ENCODE peak calls at places on chromosomes 7 and 10, in eight cellular contexts. One of them, this sample, is unnamed. For H3K4me1, the result is how much of the 10 kb centered on the place peaks cover.

GRCh38 chr7:80488406-80488805 is 23.5 kb downstream of the GNAT3 start:
- DNase-seq in ovary: no peak
- DNase-seq in tibial artery: no peak
- DNase-seq in suprapubic skin: no peak
- DNase-seq in Peyer's patch: no peak
- DNase-seq in cardiac muscle cell: no peak
- DNase-seq in adrenal gland: no peak
- DNase-seq in stomach: no peak
- DNase-seq in this sample: no peak

GRCh38 chr10:127344346-127344745 is 148.0 kb upstream of the INSYN2A start:
- DNase-seq in ovary: no peak
- DNase-seq in tibial artery: no peak
- DNase-seq in suprapubic skin: no peak
- DNase-seq in Peyer's patch: no peak
- DNase-seq in cardiac muscle cell: no peak
- DNase-seq in adrenal gland: no peak
- DNase-seq in stomach: no peak
- DNase-seq in this sample: no peak

GRCh38 chr7:1804310-1804709 is 134.2 kb downstream of the ELFN1 start:
- DNase-seq in ovary: peak
- DNase-seq in tibial artery: no peak
- DNase-seq in suprapubic skin: peak
- DNase-seq in Peyer's patch: no peak
- DNase-seq in cardiac muscle cell: no peak
- DNase-seq in adrenal gland: no peak
- DNase-seq in stomach: peak
- DNase-seq in this sample: no peak

GRCh38 chr10:93992400-93993030 is 1.2 kb upstream of the PLCE1 start:
- DNase-seq in ovary: no peak
- DNase-seq in tibial artery: no peak
- DNase-seq in suprapubic skin: no peak
- DNase-seq in Peyer's patch: no peak
- DNase-seq in cardiac muscle cell: no peak
- DNase-seq in adrenal gland: no peak
- DNase-seq in stomach: no peak
- DNase-seq in this sample: no peak

GRCh38 chr10:14588084-14588937 is 186.4 kb downstream of the FAM107B start:
- DNase-seq in ovary: no peak
- DNase-seq in tibial artery: no peak
- DNase-seq in suprapubic skin: no peak
- DNase-seq in Peyer's patch: no peak
- DNase-seq in cardiac muscle cell: no peak
- DNase-seq in adrenal gland: no peak
- DNase-seq in stomach: no peak
- DNase-seq in this sample: no peak

GRCh38 chr7:84701524-84702306 is 485.1 kb downstream of the SEMA3D start:
- DNase-seq in ovary: no peak
- DNase-seq in tibial artery: no peak
- DNase-seq in suprapubic skin: no peak
- DNase-seq in Peyer's patch: peak
- DNase-seq in cardiac muscle cell: no peak
- DNase-seq in adrenal gland: no peak
- DNase-seq in stomach: peak
- DNase-seq in this sample: no peak

GRCh38 chr10:114392112-114392835 is 12.0 kb downstream of the AFAP1L2 start:
- DNase-seq in ovary: no peak
- DNase-seq in tibial artery: no peak
- DNase-seq in suprapubic skin: no peak
- DNase-seq in Peyer's patch: no peak
- DNase-seq in cardiac muscle cell: no peak
- DNase-seq in adrenal gland: no peak
- DNase-seq in stomach: no peak
- DNase-seq in this sample: no peak

GRCh38 chr10:116809528-116810500 is 39.5 kb upstream of the ENO4 start:
- DNase-seq in ovary: no peak
- DNase-seq in tibial artery: no peak
- DNase-seq in suprapubic skin: no peak
- DNase-seq in Peyer's patch: no peak
- DNase-seq in cardiac muscle cell: peak
- DNase-seq in adrenal gland: no peak
- DNase-seq in stomach: peak
- DNase-seq in this sample: peak

GRCh38 chr10:71827828-71828227 is 23.2 kb downstream of the PSAP start:
- DNase-seq in ovary: no peak
- DNase-seq in tibial artery: no peak
- DNase-seq in suprapubic skin: no peak
- DNase-seq in Peyer's patch: no peak
- DNase-seq in cardiac muscle cell: no peak
- DNase-seq in adrenal gland: no peak
- DNase-seq in stomach: no peak
- DNase-seq in this sample: no peak

GRCh38 chr7:91784469-91784868 is 96.0 kb downstream of the MTERF1 start:
- DNase-seq in ovary: no peak
- DNase-seq in tibial artery: no peak
- DNase-seq in suprapubic skin: no peak
- DNase-seq in Peyer's patch: no peak
- DNase-seq in cardiac muscle cell: peak
- DNase-seq in adrenal gland: no peak
- DNase-seq in stomach: no peak
- DNase-seq in this sample: no peak

GRCh38 chr10:61024801-61025201 is 80.8 kb upstream of the RHOBTB1 start:
- DNase-seq in ovary: no peak
- DNase-seq in tibial artery: no peak
- DNase-seq in suprapubic skin: no peak
- DNase-seq in Peyer's patch: no peak
- DNase-seq in cardiac muscle cell: peak
- DNase-seq in adrenal gland: peak
- DNase-seq in stomach: no peak
- DNase-seq in this sample: peak

GRCh38 chr7:94888542-94888941 is 18.9 kb upstream of the PPP1R9A start:
- DNase-seq in ovary: no peak
- DNase-seq in tibial artery: no peak
- DNase-seq in suprapubic skin: no peak
- DNase-seq in Peyer's patch: no peak
- DNase-seq in cardiac muscle cell: peak
- DNase-seq in adrenal gland: peak
- DNase-seq in stomach: peak
- DNase-seq in this sample: peak

GRCh38 chr7:139231513-139232376 is 708 bp downstream of the UBN2 start:
- DNase-seq in ovary: peak
- DNase-seq in tibial artery: peak
- DNase-seq in suprapubic skin: no peak
- DNase-seq in Peyer's patch: peak
- DNase-seq in cardiac muscle cell: peak
- DNase-seq in adrenal gland: peak
- DNase-seq in stomach: peak
- DNase-seq in this sample: peak

GRCh38 chr10:59624951-59625350 is 84.7 kb downstream of the SLC16A9 start:
- DNase-seq in ovary: no peak
- DNase-seq in tibial artery: no peak
- DNase-seq in suprapubic skin: no peak
- DNase-seq in Peyer's patch: no peak
- DNase-seq in cardiac muscle cell: no peak
- DNase-seq in adrenal gland: no peak
- DNase-seq in stomach: no peak
- DNase-seq in this sample: no peak

GRCh38 chr10:100364735-100365391 is 17.8 kb downstream of the SCD start:
- DNase-seq in ovary: peak
- DNase-seq in tibial artery: peak
- DNase-seq in suprapubic skin: peak
- DNase-seq in Peyer's patch: peak
- DNase-seq in cardiac muscle cell: peak
- DNase-seq in adrenal gland: peak
- DNase-seq in stomach: peak
- DNase-seq in this sample: peak

GRCh38 chr10:70778267-70778924 is 6.8 kb downstream of the TBATA start:
- DNase-seq in ovary: no peak
- DNase-seq in tibial artery: no peak
- DNase-seq in suprapubic skin: no peak
- DNase-seq in Peyer's patch: peak
- DNase-seq in cardiac muscle cell: no peak
- DNase-seq in adrenal gland: peak
- DNase-seq in stomach: no peak
- DNase-seq in this sample: no peak

GRCh38 chr10:124744688-124745055 is 494 bp upstream of the FAM53B start:
- DNase-seq in ovary: no peak
- DNase-seq in tibial artery: no peak
- DNase-seq in suprapubic skin: no peak
- DNase-seq in Peyer's patch: no peak
- DNase-seq in cardiac muscle cell: no peak
- DNase-seq in adrenal gland: no peak
- DNase-seq in stomach: no peak
- DNase-seq in this sample: no peak

DNA sequence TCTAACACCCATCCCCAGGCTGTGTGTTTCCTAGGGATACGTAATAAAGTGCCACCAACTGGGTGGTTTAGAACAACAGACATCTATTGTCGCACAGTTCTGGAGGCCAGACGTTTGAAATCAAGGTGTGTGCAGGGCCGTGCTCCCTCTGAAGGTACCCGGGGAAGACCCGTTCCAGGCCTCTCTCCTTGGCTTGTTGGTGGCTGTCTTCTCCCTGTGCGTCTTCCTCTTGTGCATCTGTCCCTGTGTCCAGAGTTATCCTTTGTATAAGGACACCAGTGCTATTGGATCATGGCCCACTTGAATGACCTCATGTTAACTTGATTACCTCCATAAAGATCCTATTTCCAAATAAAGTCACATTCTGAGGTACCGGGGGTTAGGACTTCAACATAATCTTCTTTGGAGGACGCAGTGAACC is 15.6 kb downstream of the GRK5 start:
- DNase-seq in ovary: no peak
- DNase-seq in tibial artery: no peak
- DNase-seq in suprapubic skin: no peak
- DNase-seq in Peyer's patch: no peak
- DNase-seq in cardiac muscle cell: no peak
- DNase-seq in adrenal gland: no peak
- DNase-seq in stomach: no peak
- DNase-seq in this sample: no peak
- H3K4me1 ChIP-seq in ovary: under half
- H3K4me1 ChIP-seq in tibial artery: under half
- H3K4me1 ChIP-seq in suprapubic skin: under half
- H3K4me1 ChIP-seq in Peyer's patch: under half
- H3K4me1 ChIP-seq in cardiac muscle cell: under half
- H3K4me1 ChIP-seq in adrenal gland: half or more
- H3K4me1 ChIP-seq in stomach: under half
- H3K4me1 ChIP-seq in this sample: under half

GRCh38 chr7:55108401-55108800 is 89.6 kb downstream of the EGFR start:
- DNase-seq in ovary: no peak
- DNase-seq in tibial artery: no peak
- DNase-seq in suprapubic skin: no peak
- DNase-seq in Peyer's patch: no peak
- DNase-seq in cardiac muscle cell: no peak
- DNase-seq in adrenal gland: no peak
- DNase-seq in stomach: no peak
- DNase-seq in this sample: no peak

GRCh38 chr7:55109384-55110167 is 90.8 kb downstream of the EGFR start:
- DNase-seq in ovary: peak
- DNase-seq in tibial artery: no peak
- DNase-seq in suprapubic skin: no peak
- DNase-seq in Peyer's patch: peak
- DNase-seq in cardiac muscle cell: no peak
- DNase-seq in adrenal gland: no peak
- DNase-seq in stomach: peak
- DNase-seq in this sample: no peak

GRCh38 chr7:55108818-55109217 is 90.0 kb downstream of the EGFR start:
- DNase-seq in ovary: no peak
- DNase-seq in tibial artery: no peak
- DNase-seq in suprapubic skin: no peak
- DNase-seq in Peyer's patch: peak
- DNase-seq in cardiac muscle cell: no peak
- DNase-seq in adrenal gland: no peak
- DNase-seq in stomach: no peak
- DNase-seq in this sample: no peak

GRCh38 chr7:55112056-55112455 is 93.2 kb downstream of the EGFR start:
- DNase-seq in ovary: no peak
- DNase-seq in tibial artery: peak
- DNase-seq in suprapubic skin: no peak
- DNase-seq in Peyer's patch: no peak
- DNase-seq in cardiac muscle cell: no peak
- DNase-seq in adrenal gland: no peak
- DNase-seq in stomach: no peak
- DNase-seq in this sample: no peak

DNA sequence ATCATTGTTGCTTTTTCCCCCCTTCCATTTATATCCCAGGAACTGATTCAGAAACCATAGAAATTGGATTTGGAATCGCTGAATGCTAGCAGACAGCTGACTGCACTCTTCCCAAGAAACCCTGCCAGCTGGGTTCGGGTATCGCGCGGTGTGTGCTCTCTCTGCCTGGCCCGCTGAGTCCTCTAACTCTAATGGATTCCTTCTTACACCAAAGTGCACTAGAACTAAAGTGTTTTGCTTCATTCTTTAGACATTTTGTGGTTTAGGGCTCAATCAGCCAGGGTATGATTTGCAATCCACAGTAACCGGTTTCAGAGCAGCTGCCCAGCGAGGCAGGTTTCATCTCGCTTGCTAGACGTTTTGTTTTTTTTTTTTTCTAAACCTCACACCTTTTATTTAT is 92.2 kb downstream of the EGFR start:
- DNase-seq in ovary: no peak
- DNase-seq in tibial artery: peak
- DNase-seq in suprapubic skin: no peak
- DNase-seq in Peyer's patch: no peak
- DNase-seq in cardiac muscle cell: no peak
- DNase-seq in adrenal gland: no peak
- DNase-seq in stomach: no peak
- DNase-seq in this sample: no peak
- H3K4me1 ChIP-seq in ovary: under half
- H3K4me1 ChIP-seq in tibial artery: under half
- H3K4me1 ChIP-seq in suprapubic skin: half or more
- H3K4me1 ChIP-seq in Peyer's patch: under half
- H3K4me1 ChIP-seq in cardiac muscle cell: under half
- H3K4me1 ChIP-seq in adrenal gland: under half
- H3K4me1 ChIP-seq in stomach: under half
- H3K4me1 ChIP-seq in this sample: under half

GRCh38 chr10:79079490-79080355 is 11.0 kb downstream of the ZMIZ1 start:
- DNase-seq in ovary: no peak
- DNase-seq in tibial artery: peak
- DNase-seq in suprapubic skin: no peak
- DNase-seq in Peyer's patch: no peak
- DNase-seq in cardiac muscle cell: no peak
- DNase-seq in adrenal gland: peak
- DNase-seq in stomach: no peak
- DNase-seq in this sample: no peak
- H3K4me1 ChIP-seq in ovary: half or more
- H3K4me1 ChIP-seq in tibial artery: under half
- H3K4me1 ChIP-seq in suprapubic skin: half or more
- H3K4me1 ChIP-seq in Peyer's patch: half or more
- H3K4me1 ChIP-seq in cardiac muscle cell: half or more
- H3K4me1 ChIP-seq in adrenal gland: half or more
- H3K4me1 ChIP-seq in stomach: half or more
- H3K4me1 ChIP-seq in this sample: half or more

DNA sequence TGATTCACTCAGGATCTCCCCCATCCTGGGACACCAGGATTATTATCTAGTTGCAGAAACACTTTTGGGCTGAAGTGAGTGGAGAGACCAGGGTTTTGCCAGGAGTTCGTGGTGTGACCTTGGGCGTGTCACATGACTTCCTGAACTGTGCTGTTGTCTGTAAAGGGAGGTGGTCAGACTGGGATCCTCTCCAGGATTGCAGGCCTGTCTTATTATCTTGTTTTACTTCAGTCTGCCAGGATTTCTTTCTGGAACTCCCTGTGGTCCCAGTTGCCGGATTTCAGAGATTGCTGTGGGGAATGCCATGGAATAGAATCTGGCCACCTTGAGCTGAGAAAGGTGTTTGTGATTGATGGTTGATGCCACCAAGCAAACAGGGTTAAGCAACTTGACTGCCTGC is 35.8 kb downstream of the CRCP start:
- DNase-seq in ovary: peak
- DNase-seq in tibial artery: peak
- DNase-seq in suprapubic skin: no peak
- DNase-seq in Peyer's patch: no peak
- DNase-seq in cardiac muscle cell: no peak
- DNase-seq in adrenal gland: peak
- DNase-seq in stomach: no peak
- DNase-seq in this sample: peak
- H3K4me1 ChIP-seq in ovary: under half
- H3K4me1 ChIP-seq in tibial artery: under half
- H3K4me1 ChIP-seq in suprapubic skin: under half
- H3K4me1 ChIP-seq in Peyer's patch: under half
- H3K4me1 ChIP-seq in cardiac muscle cell: under half
- H3K4me1 ChIP-seq in adrenal gland: half or more
- H3K4me1 ChIP-seq in stomach: under half
- H3K4me1 ChIP-seq in this sample: under half